ENCODE peak calls at places on chromosomes 4 and X, in ten cellular contexts. U is RCC 7860; S is cortex of kidney; P is fibroblast of lung; X is activated T-cell treated with anti-CD3 and anti-CD28 coated beads for 1 hour; D is AG08395; V is stimulated activated CD4-positive, alpha-beta T cell treated with anti-CD3 and anti-CD28 coated beads, Interleukin-4, amount 100 ng/mL, for 4 hours; C is ACHN; O is ELR; K is T-helper 9 cell. N is an unnamed sample.

GRCh38 chr4:174222266-174222872 is 61.1 kb downstream of the FBXO8 start:
- DNase-seq in U (peak; percentile 19), S (no peak), P (peak; percentile 45), X (no peak), D (peak; percentile 26), V (no peak), C (peak; percentile 50), O (peak; percentile 52), K (no peak), N (no peak)

GRCh38 chr4:78222575-78223186 is 165.6 kb downstream of the FRAS1 start:
- DNase-seq in U (no peak), S (no peak), P (no peak), X (no peak), D (no peak), V (no peak), C (no peak), O (no peak), K (no peak), N (no peak)

GRCh38 chr4:107885865-107886264 is 45.5 kb upstream of the CYP2U1 start:
- DNase-seq in U (no peak), S (no peak), P (no peak), X (no peak), D (no peak), V (no peak), C (no peak), O (peak; percentile 29), K (no peak), N (no peak)

GRCh38 chr4:118265312-118266144 is 87.3 kb downstream of the PRSS12 start:
- DNase-seq in U (no peak), S (no peak), P (no peak), X (no peak), D (no peak), V (peak; percentile 33), C (peak; percentile 58), O (no peak), K (no peak), N (no peak)

GRCh38 chrX:132718411-132718810 is 229.6 kb upstream of the MBNL3 start:
- DNase-seq in U (no peak), S (no peak), P (no peak), X (no peak), D (no peak), V (no peak), C (no peak), O (no peak), K (no peak), N (no peak)

GRCh38 chrX:89021964-89022363 is 274.9 kb downstream of the CPXCR1 start:
- DNase-seq in U (no peak), S (no peak), P (no peak), X (no peak), D (no peak), V (no peak), C (no peak), O (no peak), K (no peak), N (no peak)

GRCh38 chrX:69361286-69361926 is 142.7 kb upstream of the NALF2 start:
- DNase-seq in U (no peak), S (no peak), P (peak; percentile 39), X (no peak), D (peak; percentile 73), V (no peak), C (no peak), O (no peak), K (no peak), N (no peak)

GRCh38 chr4:165986956-165987698 is 114.1 kb downstream of the TLL1 start:
- DNase-seq in U (no peak), S (no peak), P (no peak), X (no peak), D (no peak), V (no peak), C (no peak), O (no peak), K (no peak), N (no peak)

GRCh38 chr4:110454456-110454855 is 21.5 kb upstream of the ENPEP start:
- DNase-seq in U (no peak), S (no peak), P (no peak), X (no peak), D (no peak), V (no peak), C (no peak), O (no peak), K (no peak), N (no peak)

GRCh38 chrX:850471-850916 is 219.9 kb downstream of the SHOX start:
- DNase-seq in U (no peak), S (no peak), P (no peak), X (no peak), D (no peak), V (no peak), C (no peak), O (no peak), K (no peak), N (no peak)

GRCh38 chrX:22392176-22392814 is 119.6 kb downstream of the CBLL2 start:
- DNase-seq in U (no peak), S (no peak), P (no peak), X (no peak), D (no peak), V (no peak), C (no peak), O (peak; percentile 2), K (no peak), N (no peak)

GRCh38 chr4:75948822-75949444 is 8.1 kb upstream of the NAAA start:
- DNase-seq in U (no peak), S (no peak), P (no peak), X (no peak), D (no peak), V (no peak), C (no peak), O (no peak), K (no peak), N (no peak)

GRCh38 chr4:157907224-157907623 is 265.6 kb downstream of the GASK1B start:
- DNase-seq in U (no peak), S (no peak), P (no peak), X (no peak), D (no peak), V (no peak), C (no peak), O (no peak), K (no peak), N (no peak)

GRCh38 chr4:10164877-10165283 is 48.3 kb upstream of the WDR1 start:
- DNase-seq in U (peak; percentile 31), S (no peak), P (peak; percentile 38), X (no peak), D (peak; percentile 76), V (peak; percentile 13), C (peak; percentile 28), O (peak; percentile 55), K (no peak), N (no peak)